ENCODE peak calls at places on chromosomes 5 and 9, in eight cellular contexts. One of them, this sample, is unnamed. For H3K4me1, the result is how much of the 10 kb centered on the place peaks cover.

GRCh38 chr9:106773750-106774149 is 89.2 kb upstream of the ZNF462 start:
- DNase-seq in GM23248: no peak
- DNase-seq in MM.1S: no peak
- DNase-seq in PC-3: no peak
- DNase-seq in HCT116: no peak
- DNase-seq in GM23338: no peak
- DNase-seq in neural progenitor cell: no peak
- DNase-seq in SK-N-SH: no peak
- DNase-seq in this sample: no peak

GRCh38 chr5:2782658-2783057 is 31.2 kb upstream of the IRX2 start:
- DNase-seq in GM23248: no peak
- DNase-seq in MM.1S: no peak
- DNase-seq in PC-3: no peak
- DNase-seq in HCT116: no peak
- DNase-seq in GM23338: no peak
- DNase-seq in neural progenitor cell: no peak
- DNase-seq in SK-N-SH: no peak
- DNase-seq in this sample: no peak

GRCh38 chr5:94693043-94693822 is 74.8 kb downstream of the SLF1 start:
- DNase-seq in GM23248: peak
- DNase-seq in MM.1S: peak
- DNase-seq in PC-3: peak
- DNase-seq in HCT116: peak
- DNase-seq in GM23338: peak
- DNase-seq in neural progenitor cell: peak
- DNase-seq in SK-N-SH: peak
- DNase-seq in this sample: peak

GRCh38 chr5:127930311-127930710 is 153.3 kb upstream of the SLC12A2 start:
- DNase-seq in GM23248: peak
- DNase-seq in MM.1S: no peak
- DNase-seq in PC-3: peak
- DNase-seq in HCT116: peak
- DNase-seq in GM23338: no peak
- DNase-seq in neural progenitor cell: no peak
- DNase-seq in SK-N-SH: no peak
- DNase-seq in this sample: no peak

GRCh38 chr5:54390015-54390414 is 65.5 kb upstream of the HSPB3 start:
- DNase-seq in GM23248: peak
- DNase-seq in MM.1S: no peak
- DNase-seq in PC-3: peak
- DNase-seq in HCT116: peak
- DNase-seq in GM23338: no peak
- DNase-seq in neural progenitor cell: no peak
- DNase-seq in SK-N-SH: no peak
- DNase-seq in this sample: no peak

GRCh38 chr5:23027830-23028229 is 174.7 kb upstream of the CDH12 start:
- DNase-seq in GM23248: no peak
- DNase-seq in MM.1S: no peak
- DNase-seq in PC-3: no peak
- DNase-seq in HCT116: no peak
- DNase-seq in GM23338: no peak
- DNase-seq in neural progenitor cell: no peak
- DNase-seq in SK-N-SH: no peak
- DNase-seq in this sample: no peak

GRCh38 chr5:170408866-170409265 is 19.7 kb upstream of the KCNMB1 start:
- DNase-seq in GM23248: no peak
- DNase-seq in MM.1S: no peak
- DNase-seq in PC-3: no peak
- DNase-seq in HCT116: no peak
- DNase-seq in GM23338: no peak
- DNase-seq in neural progenitor cell: peak
- DNase-seq in SK-N-SH: no peak
- DNase-seq in this sample: no peak

GRCh38 chr5:172477466-172477865 is 23.1 kb upstream of the SH3PXD2B start:
- DNase-seq in GM23248: no peak
- DNase-seq in MM.1S: no peak
- DNase-seq in PC-3: no peak
- DNase-seq in HCT116: no peak
- DNase-seq in GM23338: peak
- DNase-seq in neural progenitor cell: no peak
- DNase-seq in SK-N-SH: no peak
- DNase-seq in this sample: no peak

GRCh38 chr9:70491798-70492736 is 77.6 kb upstream of the KLF9 start:
- DNase-seq in GM23248: no peak
- DNase-seq in MM.1S: no peak
- DNase-seq in PC-3: peak
- DNase-seq in HCT116: no peak
- DNase-seq in GM23338: no peak
- DNase-seq in neural progenitor cell: no peak
- DNase-seq in SK-N-SH: no peak
- DNase-seq in this sample: no peak

GRCh38 chr9:132752877-132753592 is 82.8 kb downstream of the GTF3C4 start:
- DNase-seq in GM23248: no peak
- DNase-seq in MM.1S: no peak
- DNase-seq in PC-3: no peak
- DNase-seq in HCT116: no peak
- DNase-seq in GM23338: no peak
- DNase-seq in neural progenitor cell: peak
- DNase-seq in SK-N-SH: no peak
- DNase-seq in this sample: no peak

GRCh38 chr9:99531313-99531712 is 290.4 kb upstream of the NR4A3 start:
- DNase-seq in GM23248: no peak
- DNase-seq in MM.1S: no peak
- DNase-seq in PC-3: no peak
- DNase-seq in HCT116: no peak
- DNase-seq in GM23338: no peak
- DNase-seq in neural progenitor cell: no peak
- DNase-seq in SK-N-SH: no peak
- DNase-seq in this sample: no peak

GRCh38 chr9:97557606-97558095 is 56.2 kb downstream of the TMOD1 start:
- DNase-seq in GM23248: no peak
- DNase-seq in MM.1S: no peak
- DNase-seq in PC-3: no peak
- DNase-seq in HCT116: no peak
- DNase-seq in GM23338: no peak
- DNase-seq in neural progenitor cell: no peak
- DNase-seq in SK-N-SH: peak
- DNase-seq in this sample: no peak

GRCh38 chr9:882416-882931 is 41.0 kb downstream of the DMRT1 start:
- DNase-seq in GM23248: no peak
- DNase-seq in MM.1S: no peak
- DNase-seq in PC-3: no peak
- DNase-seq in HCT116: peak
- DNase-seq in GM23338: peak
- DNase-seq in neural progenitor cell: no peak
- DNase-seq in SK-N-SH: no peak
- DNase-seq in this sample: peak

DNA sequence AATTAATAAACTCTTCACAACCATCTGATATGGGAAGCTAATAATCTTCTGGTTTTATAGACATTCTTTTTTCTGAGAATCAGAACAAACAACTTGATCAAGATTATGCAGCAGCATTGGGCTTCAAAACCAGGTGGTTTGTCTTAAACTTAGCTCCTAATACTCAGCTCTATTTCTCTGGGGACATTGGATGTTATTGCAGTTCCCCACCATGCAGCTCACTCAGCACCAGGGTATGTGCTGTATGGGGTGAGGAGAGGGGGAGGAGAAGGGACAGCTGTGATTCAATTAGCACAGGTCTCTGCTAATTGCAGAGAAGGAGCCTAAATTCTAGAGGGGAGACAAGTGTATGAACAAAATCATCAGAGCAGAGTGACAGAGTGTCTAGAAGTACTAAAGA is 210.7 kb upstream of the TNC start:
- DNase-seq in GM23248: no peak
- DNase-seq in MM.1S: no peak
- DNase-seq in PC-3: no peak
- DNase-seq in HCT116: no peak
- DNase-seq in GM23338: no peak
- DNase-seq in neural progenitor cell: no peak
- DNase-seq in SK-N-SH: no peak
- DNase-seq in this sample: no peak
- H3K4me2 ChIP-seq in GM23248: peak
- H3K4me2 ChIP-seq in MM.1S: no peak
- H3K4me2 ChIP-seq in PC-3: no peak
- H3K4me2 ChIP-seq in HCT116: no peak
- H3K4me2 ChIP-seq in GM23338: no peak
- H3K4me2 ChIP-seq in neural progenitor cell: no peak
- H3K4me2 ChIP-seq in SK-N-SH: no peak
- H3K4me2 ChIP-seq in this sample: no peak

GRCh38 chr5:169142264-169142970 is 158.5 kb downstream of the SLIT3 start:
- DNase-seq in GM23248: no peak
- DNase-seq in MM.1S: no peak
- DNase-seq in PC-3: no peak
- DNase-seq in HCT116: no peak
- DNase-seq in GM23338: no peak
- DNase-seq in neural progenitor cell: no peak
- DNase-seq in SK-N-SH: peak
- DNase-seq in this sample: no peak

GRCh38 chr5:169149317-169149716 is 151.6 kb downstream of the SLIT3 start:
- DNase-seq in GM23248: no peak
- DNase-seq in MM.1S: no peak
- DNase-seq in PC-3: peak
- DNase-seq in HCT116: no peak
- DNase-seq in GM23338: peak
- DNase-seq in neural progenitor cell: peak
- DNase-seq in SK-N-SH: peak
- DNase-seq in this sample: no peak

GRCh38 chr5:169148066-169148740 is 152.7 kb downstream of the SLIT3 start:
- DNase-seq in GM23248: no peak
- DNase-seq in MM.1S: no peak
- DNase-seq in PC-3: no peak
- DNase-seq in HCT116: no peak
- DNase-seq in GM23338: no peak
- DNase-seq in neural progenitor cell: no peak
- DNase-seq in SK-N-SH: no peak
- DNase-seq in this sample: no peak

GRCh38 chr5:169147542-169147941 is 153.4 kb downstream of the SLIT3 start:
- DNase-seq in GM23248: no peak
- DNase-seq in MM.1S: no peak
- DNase-seq in PC-3: no peak
- DNase-seq in HCT116: no peak
- DNase-seq in GM23338: no peak
- DNase-seq in neural progenitor cell: no peak
- DNase-seq in SK-N-SH: no peak
- DNase-seq in this sample: no peak

GRCh38 chr5:169146158-169146557 is 154.8 kb downstream of the SLIT3 start:
- DNase-seq in GM23248: peak
- DNase-seq in MM.1S: no peak
- DNase-seq in PC-3: no peak
- DNase-seq in HCT116: no peak
- DNase-seq in GM23338: no peak
- DNase-seq in neural progenitor cell: no peak
- DNase-seq in SK-N-SH: no peak
- DNase-seq in this sample: no peak
- TF ChIP-seq EZH2phosphoT487 in GM23248: no peak
- TF ChIP-seq EZH2phosphoT487 in MM.1S: no peak
- TF ChIP-seq EZH2phosphoT487 in PC-3: no peak
- TF ChIP-seq EZH2phosphoT487 in HCT116: no peak
- TF ChIP-seq EZH2phosphoT487 in GM23338: no peak
- TF ChIP-seq EZH2phosphoT487 in neural progenitor cell: no peak
- TF ChIP-seq EZH2phosphoT487 in SK-N-SH: no peak
- TF ChIP-seq EZH2phosphoT487 in this sample: no peak

GRCh38 chr9:18694959-18695668 is 221.2 kb downstream of the ADAMTSL1 start:
- DNase-seq in GM23248: no peak
- DNase-seq in MM.1S: no peak
- DNase-seq in PC-3: no peak
- DNase-seq in HCT116: no peak
- DNase-seq in GM23338: no peak
- DNase-seq in neural progenitor cell: no peak
- DNase-seq in SK-N-SH: no peak
- DNase-seq in this sample: no peak

GRCh38 chr9:18689166-18689565 is 215.2 kb downstream of the ADAMTSL1 start:
- DNase-seq in GM23248: no peak
- DNase-seq in MM.1S: no peak
- DNase-seq in PC-3: no peak
- DNase-seq in HCT116: no peak
- DNase-seq in GM23338: no peak
- DNase-seq in neural progenitor cell: no peak
- DNase-seq in SK-N-SH: no peak
- DNase-seq in this sample: no peak

GRCh38 chr9:18692962-18693361 is 219.0 kb downstream of the ADAMTSL1 start:
- DNase-seq in GM23248: no peak
- DNase-seq in MM.1S: no peak
- DNase-seq in PC-3: no peak
- DNase-seq in HCT116: no peak
- DNase-seq in GM23338: no peak
- DNase-seq in neural progenitor cell: no peak
- DNase-seq in SK-N-SH: no peak
- DNase-seq in this sample: no peak

GRCh38 chr9:18689881-18690280 is 215.9 kb downstream of the ADAMTSL1 start:
- DNase-seq in GM23248: no peak
- DNase-seq in MM.1S: no peak
- DNase-seq in PC-3: no peak
- DNase-seq in HCT116: no peak
- DNase-seq in GM23338: no peak
- DNase-seq in neural progenitor cell: no peak
- DNase-seq in SK-N-SH: no peak
- DNase-seq in this sample: no peak

DNA sequence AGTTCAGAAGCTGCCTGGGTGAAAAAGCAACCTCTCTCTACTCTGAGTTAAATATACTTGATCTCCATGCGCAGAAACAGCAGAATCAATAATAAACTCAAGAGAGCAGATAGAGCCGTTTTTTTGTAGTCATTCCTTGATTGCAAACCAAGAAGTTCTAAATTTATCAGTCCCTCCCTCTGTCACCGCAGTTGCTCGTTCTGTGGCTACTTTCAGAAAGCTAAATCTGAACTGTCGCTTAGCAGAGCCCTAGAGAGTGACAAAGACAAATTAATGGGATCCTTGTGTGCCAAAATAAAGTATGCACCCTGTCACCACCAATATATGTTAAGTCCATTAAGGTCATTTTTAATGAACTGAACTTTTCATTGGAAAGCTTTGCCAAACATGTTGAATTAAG is 218.3 kb downstream of the ADAMTSL1 start:
- DNase-seq in GM23248: no peak
- DNase-seq in MM.1S: no peak
- DNase-seq in PC-3: no peak
- DNase-seq in HCT116: no peak
- DNase-seq in GM23338: no peak
- DNase-seq in neural progenitor cell: no peak
- DNase-seq in SK-N-SH: no peak
- DNase-seq in this sample: no peak
- H3K4me1 ChIP-seq in GM23248: under half
- H3K4me1 ChIP-seq in MM.1S: under half
- H3K4me1 ChIP-seq in PC-3: under half
- H3K4me1 ChIP-seq in HCT116: under half
- H3K4me1 ChIP-seq in GM23338: under half
- H3K4me1 ChIP-seq in neural progenitor cell: under half
- H3K4me1 ChIP-seq in SK-N-SH: under half
- H3K4me1 ChIP-seq in this sample: under half

DNA sequence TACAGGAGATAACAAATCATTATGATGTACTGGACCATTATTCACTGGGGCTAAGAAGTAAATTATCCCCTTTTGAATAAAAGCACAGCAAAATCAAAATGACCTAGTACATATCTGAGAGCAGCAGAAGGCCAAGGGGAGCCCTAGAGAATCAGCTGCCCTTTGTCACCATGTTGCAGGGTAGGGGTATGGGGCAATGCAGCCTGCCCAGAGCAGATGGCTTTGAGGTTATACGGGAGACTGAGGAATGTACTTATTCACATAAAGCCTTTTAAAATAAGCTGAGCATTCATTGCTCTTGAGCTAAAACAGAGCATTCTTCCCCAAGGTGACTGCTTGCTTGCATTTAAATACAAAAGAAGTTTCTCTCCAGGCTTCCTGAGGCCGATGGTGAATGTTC is 2.6 kb upstream of the TNFAIP8 start:
- DNase-seq in GM23248: no peak
- DNase-seq in MM.1S: no peak
- DNase-seq in PC-3: no peak
- DNase-seq in HCT116: no peak
- DNase-seq in GM23338: peak
- DNase-seq in neural progenitor cell: no peak
- DNase-seq in SK-N-SH: no peak
- DNase-seq in this sample: no peak
- H3K4me2 ChIP-seq in GM23248: no peak
- H3K4me2 ChIP-seq in MM.1S: peak
- H3K4me2 ChIP-seq in PC-3: no peak
- H3K4me2 ChIP-seq in HCT116: no peak
- H3K4me2 ChIP-seq in GM23338: peak
- H3K4me2 ChIP-seq in neural progenitor cell: no peak
- H3K4me2 ChIP-seq in SK-N-SH: no peak
- H3K4me2 ChIP-seq in this sample: peak